ENCODE peak calls at places on chromosome 22, in six cellular contexts. One of them, this sample, is unnamed.

GRCh38 chr22:49007013-49007653 is 820.5 kb downstream of the BRD1 start:
- DNase-seq in IMR-90: no peak
- DNase-seq in AG04449: no peak
- DNase-seq in keratinocyte: no peak
- DNase-seq in heart right ventricle: no peak
- DNase-seq in foreskin fibroblast: no peak
- DNase-seq in this sample: no peak

GRCh38 chr22:42222140-42222539 is 48.3 kb downstream of the TCF20 start:
- DNase-seq in IMR-90: no peak
- DNase-seq in AG04449: no peak
- DNase-seq in keratinocyte: no peak
- DNase-seq in heart right ventricle: no peak
- DNase-seq in foreskin fibroblast: no peak
- DNase-seq in this sample: no peak

GRCh38 chr22:48439560-48440135 is 1388.0 kb downstream of the BRD1 start:
- DNase-seq in IMR-90: no peak
- DNase-seq in AG04449: no peak
- DNase-seq in keratinocyte: no peak
- DNase-seq in heart right ventricle: no peak
- DNase-seq in foreskin fibroblast: no peak
- DNase-seq in this sample: no peak

GRCh38 chr22:27259390-27259789 is 542.2 kb downstream of the MN1 start:
- DNase-seq in IMR-90: no peak
- DNase-seq in AG04449: no peak
- DNase-seq in keratinocyte: no peak
- DNase-seq in heart right ventricle: no peak
- DNase-seq in foreskin fibroblast: no peak
- DNase-seq in this sample: no peak

GRCh38 chr22:24985824-24986214 is 33.3 kb downstream of the KIAA1671 start:
- DNase-seq in IMR-90: peak; percentile 10
- DNase-seq in AG04449: no peak
- DNase-seq in keratinocyte: peak; percentile 78
- DNase-seq in heart right ventricle: peak; percentile 75
- DNase-seq in foreskin fibroblast: peak; percentile 29
- DNase-seq in this sample: no peak

GRCh38 chr22:50544078-50544745 is 1.5 kb upstream of the KLHDC7B start:
- DNase-seq in IMR-90: peak; percentile 49
- DNase-seq in AG04449: no peak
- DNase-seq in keratinocyte: no peak
- DNase-seq in heart right ventricle: peak; percentile 68
- DNase-seq in foreskin fibroblast: peak; percentile 85
- DNase-seq in this sample: no peak

GRCh38 chr22:32602154-32602553 is 127.5 kb downstream of the FBXO7 start:
- DNase-seq in IMR-90: no peak
- DNase-seq in AG04449: no peak
- DNase-seq in keratinocyte: no peak
- DNase-seq in heart right ventricle: no peak
- DNase-seq in foreskin fibroblast: no peak
- DNase-seq in this sample: no peak

GRCh38 chr22:50267591-50268390 is 2.4 kb downstream of the MAPK11 start:
- DNase-seq in IMR-90: peak; percentile 38
- DNase-seq in AG04449: no peak
- DNase-seq in keratinocyte: no peak
- DNase-seq in heart right ventricle: peak; percentile 61
- DNase-seq in foreskin fibroblast: peak; percentile 84
- DNase-seq in this sample: no peak

GRCh38 chr22:50053861-50054260 is 4.2 kb downstream of the TTLL8 start:
- DNase-seq in IMR-90: no peak
- DNase-seq in AG04449: no peak
- DNase-seq in keratinocyte: no peak
- DNase-seq in heart right ventricle: no peak
- DNase-seq in foreskin fibroblast: no peak
- DNase-seq in this sample: no peak

GRCh38 chr22:47043835-47044721 is 281.6 kb downstream of the TBC1D22A start:
- DNase-seq in IMR-90: peak; percentile 54
- DNase-seq in AG04449: no peak
- DNase-seq in keratinocyte: no peak
- DNase-seq in heart right ventricle: no peak
- DNase-seq in foreskin fibroblast: peak; percentile 39
- DNase-seq in this sample: no peak

GRCh38 chr22:25187469-25187868 is 12.2 kb upstream of the CRYBB3 start:
- DNase-seq in IMR-90: no peak
- DNase-seq in AG04449: no peak
- DNase-seq in keratinocyte: no peak
- DNase-seq in heart right ventricle: no peak
- DNase-seq in foreskin fibroblast: no peak
- DNase-seq in this sample: no peak

GRCh38 chr22:29226246-29226981 is 20.7 kb downstream of the EMID1 start:
- DNase-seq in IMR-90: no peak
- DNase-seq in AG04449: no peak
- DNase-seq in keratinocyte: no peak
- DNase-seq in heart right ventricle: no peak
- DNase-seq in foreskin fibroblast: no peak
- DNase-seq in this sample: no peak

GRCh38 chr22:31958625-31959239 is 14.4 kb downstream of the YWHAH start:
- DNase-seq in IMR-90: no peak
- DNase-seq in AG04449: no peak
- DNase-seq in keratinocyte: no peak
- DNase-seq in heart right ventricle: no peak
- DNase-seq in foreskin fibroblast: no peak
- DNase-seq in this sample: no peak

GRCh38 chr22:20728523-20729190 is 45.3 kb upstream of the SERPIND1 start:
- DNase-seq in IMR-90: no peak
- DNase-seq in AG04449: no peak
- DNase-seq in keratinocyte: no peak
- DNase-seq in heart right ventricle: no peak
- DNase-seq in foreskin fibroblast: no peak
- DNase-seq in this sample: no peak

GRCh38 chr22:27930246-27931060 is 11.4 kb upstream of the PITPNB start:
- DNase-seq in IMR-90: peak; percentile 35
- DNase-seq in AG04449: no peak
- DNase-seq in keratinocyte: peak; percentile 75
- DNase-seq in heart right ventricle: no peak
- DNase-seq in foreskin fibroblast: peak; percentile 44
- DNase-seq in this sample: no peak

GRCh38 chr22:41619979-41620645 is 731 bp downstream of the DESI1 start:
- DNase-seq in IMR-90: no peak
- DNase-seq in AG04449: no peak
- DNase-seq in keratinocyte: no peak
- DNase-seq in heart right ventricle: peak; percentile 20
- DNase-seq in foreskin fibroblast: peak; percentile 52
- DNase-seq in this sample: no peak

GRCh38 chr22:41910050-41910598 is 4.8 kb downstream of the SHISA8 start:
- DNase-seq in IMR-90: no peak
- DNase-seq in AG04449: no peak
- DNase-seq in keratinocyte: no peak
- DNase-seq in heart right ventricle: no peak
- DNase-seq in foreskin fibroblast: peak; percentile 51
- DNase-seq in this sample: no peak

GRCh38 chr22:50563410-50564160 is 866 bp upstream of the SYCE3 start:
- DNase-seq in IMR-90: no peak
- DNase-seq in AG04449: no peak
- DNase-seq in keratinocyte: no peak
- DNase-seq in heart right ventricle: no peak
- DNase-seq in foreskin fibroblast: no peak
- DNase-seq in this sample: no peak

GRCh38 chr22:23387827-23388491 is 192.1 kb downstream of the IGLL1 start:
- DNase-seq in IMR-90: no peak
- DNase-seq in AG04449: no peak
- DNase-seq in keratinocyte: no peak
- DNase-seq in heart right ventricle: no peak
- DNase-seq in foreskin fibroblast: no peak
- DNase-seq in this sample: no peak

GRCh38 chr22:27879923-27880322 is 39.1 kb downstream of the PITPNB start:
- DNase-seq in IMR-90: peak; percentile 54
- DNase-seq in AG04449: no peak
- DNase-seq in keratinocyte: no peak
- DNase-seq in heart right ventricle: no peak
- DNase-seq in foreskin fibroblast: peak; percentile 56
- DNase-seq in this sample: no peak

GRCh38 chr22:31575190-31575589 is 78.9 kb downstream of the SFI1 start:
- DNase-seq in IMR-90: no peak
- DNase-seq in AG04449: no peak
- DNase-seq in keratinocyte: no peak
- DNase-seq in heart right ventricle: no peak
- DNase-seq in foreskin fibroblast: no peak
- DNase-seq in this sample: no peak

GRCh38 chr22:50531546-50532352 is 1.9 kb upstream of the TYMP start:
- DNase-seq in IMR-90: peak; percentile 41
- DNase-seq in AG04449: no peak
- DNase-seq in keratinocyte: no peak
- DNase-seq in heart right ventricle: peak; percentile 90
- DNase-seq in foreskin fibroblast: peak; percentile 70
- DNase-seq in this sample: no peak

GRCh38 chr22:40193429-40194421 is 16.0 kb downstream of the TNRC6B start:
- DNase-seq in IMR-90: peak; percentile 34
- DNase-seq in AG04449: no peak
- DNase-seq in keratinocyte: no peak
- DNase-seq in heart right ventricle: no peak
- DNase-seq in foreskin fibroblast: peak; percentile 57
- DNase-seq in this sample: no peak
- TF ChIP-seq CTCF in IMR-90: peak; percentile 39
- TF ChIP-seq CTCF in AG04449: peak; percentile 10
- TF ChIP-seq CTCF in keratinocyte: peak; percentile 20
- TF ChIP-seq CTCF in heart right ventricle: peak; percentile 41
- TF ChIP-seq CTCF in foreskin fibroblast: peak; percentile 27
- TF ChIP-seq CTCF in this sample: no peak

GRCh38 chr22:36385491-36386350 is 2.0 kb downstream of the MYH9 start:
- DNase-seq in IMR-90: no peak
- DNase-seq in AG04449: no peak
- DNase-seq in keratinocyte: no peak
- DNase-seq in heart right ventricle: no peak
- DNase-seq in foreskin fibroblast: peak; percentile 77
- DNase-seq in this sample: no peak

GRCh38 chr22:36381513-36382079 is 6.2 kb downstream of the MYH9 start:
- DNase-seq in IMR-90: peak; percentile 7
- DNase-seq in AG04449: no peak
- DNase-seq in keratinocyte: no peak
- DNase-seq in heart right ventricle: no peak
- DNase-seq in foreskin fibroblast: peak; percentile 10
- DNase-seq in this sample: no peak

GRCh38 chr22:36386351-36386899 is 1.3 kb downstream of the MYH9 start:
- DNase-seq in IMR-90: no peak
- DNase-seq in AG04449: no peak
- DNase-seq in keratinocyte: no peak
- DNase-seq in heart right ventricle: no peak
- DNase-seq in foreskin fibroblast: peak; percentile 66
- DNase-seq in this sample: no peak

GRCh38 chr22:36384766-36385400 is 2.9 kb downstream of the MYH9 start:
- DNase-seq in IMR-90: no peak
- DNase-seq in AG04449: no peak
- DNase-seq in keratinocyte: no peak
- DNase-seq in heart right ventricle: no peak
- DNase-seq in foreskin fibroblast: peak; percentile 53
- DNase-seq in this sample: no peak

DNA sequence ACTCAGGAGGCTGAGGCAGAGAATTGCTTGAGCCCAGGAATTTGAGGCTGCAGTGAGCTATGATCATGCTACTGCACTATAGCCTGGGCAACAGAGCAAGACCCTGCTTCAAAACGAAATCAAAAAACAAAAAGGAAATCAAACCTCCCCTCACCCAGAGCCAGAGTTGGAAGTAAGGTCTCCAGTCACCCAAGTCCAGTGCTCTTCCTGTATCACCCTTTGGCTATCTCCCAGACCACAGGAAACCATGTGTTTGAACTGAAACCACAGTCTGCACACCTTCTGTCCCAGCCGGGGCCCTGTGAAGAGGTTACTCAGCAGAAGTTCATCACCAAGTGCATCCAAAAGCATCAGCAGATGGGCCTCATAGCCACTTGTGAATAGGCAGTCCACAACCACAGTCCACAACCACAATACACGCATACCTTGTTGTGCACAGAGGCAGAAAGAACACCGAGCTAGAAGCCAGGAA is 4.6 kb downstream of the MYH9 start:
- DNase-seq in IMR-90: peak; percentile 94
- DNase-seq in AG04449: no peak
- DNase-seq in keratinocyte: no peak
- DNase-seq in heart right ventricle: no peak
- DNase-seq in foreskin fibroblast: peak; percentile 87
- DNase-seq in this sample: peak; percentile 89
- H3K4me3 ChIP-seq in IMR-90: peak overlapping the region; percentile 11
- H3K4me3 ChIP-seq in AG04449: peak overlapping the region; percentile 45
- H3K4me3 ChIP-seq in keratinocyte: peak overlapping the region; percentile 20
- H3K4me3 ChIP-seq in heart right ventricle: no peak overlapping the region
- H3K4me3 ChIP-seq in foreskin fibroblast: peak overlapping the region; percentile 9
- H3K4me3 ChIP-seq in this sample: peak overlapping the region; percentile 7

GRCh38 chr22:46001046-46001425 is 24.1 kb upstream of the WNT7B start:
- DNase-seq in IMR-90: no peak
- DNase-seq in AG04449: no peak
- DNase-seq in keratinocyte: no peak
- DNase-seq in heart right ventricle: no peak
- DNase-seq in foreskin fibroblast: no peak
- DNase-seq in this sample: no peak
- TF ChIP-seq CTCF in IMR-90: peak; percentile 25
- TF ChIP-seq CTCF in AG04449: peak; percentile 3
- TF ChIP-seq CTCF in keratinocyte: no peak
- TF ChIP-seq CTCF in heart right ventricle: no peak
- TF ChIP-seq CTCF in foreskin fibroblast: peak; percentile 4
- TF ChIP-seq CTCF in this sample: no peak

GRCh38 chr22:36497910-36498669 is 8.8 kb downstream of the FOXRED2 start:
- DNase-seq in IMR-90: no peak
- DNase-seq in AG04449: no peak
- DNase-seq in keratinocyte: no peak
- DNase-seq in heart right ventricle: no peak
- DNase-seq in foreskin fibroblast: no peak
- DNase-seq in this sample: no peak

GRCh38 chr22:36493690-36494110 is 12.3 kb upstream of the TXN2 start:
- DNase-seq in IMR-90: no peak
- DNase-seq in AG04449: no peak
- DNase-seq in keratinocyte: no peak
- DNase-seq in heart right ventricle: peak; percentile 48
- DNase-seq in foreskin fibroblast: no peak
- DNase-seq in this sample: peak; percentile 61
- H3K4me3 ChIP-seq in IMR-90: no peak overlapping the region
- H3K4me3 ChIP-seq in AG04449: no peak overlapping the region
- H3K4me3 ChIP-seq in keratinocyte: no peak overlapping the region
- H3K4me3 ChIP-seq in heart right ventricle: no peak overlapping the region
- H3K4me3 ChIP-seq in foreskin fibroblast: no peak overlapping the region
- H3K4me3 ChIP-seq in this sample: no peak overlapping the region

GRCh38 chr22:43706151-43706550 is 106.0 kb downstream of the EFCAB6 start:
- DNase-seq in IMR-90: no peak
- DNase-seq in AG04449: no peak
- DNase-seq in keratinocyte: no peak
- DNase-seq in heart right ventricle: no peak
- DNase-seq in foreskin fibroblast: no peak
- DNase-seq in this sample: no peak
- TF ChIP-seq CTCF in IMR-90: no peak
- TF ChIP-seq CTCF in AG04449: no peak
- TF ChIP-seq CTCF in keratinocyte: no peak
- TF ChIP-seq CTCF in heart right ventricle: no peak
- TF ChIP-seq CTCF in foreskin fibroblast: no peak
- TF ChIP-seq CTCF in this sample: no peak

DNA sequence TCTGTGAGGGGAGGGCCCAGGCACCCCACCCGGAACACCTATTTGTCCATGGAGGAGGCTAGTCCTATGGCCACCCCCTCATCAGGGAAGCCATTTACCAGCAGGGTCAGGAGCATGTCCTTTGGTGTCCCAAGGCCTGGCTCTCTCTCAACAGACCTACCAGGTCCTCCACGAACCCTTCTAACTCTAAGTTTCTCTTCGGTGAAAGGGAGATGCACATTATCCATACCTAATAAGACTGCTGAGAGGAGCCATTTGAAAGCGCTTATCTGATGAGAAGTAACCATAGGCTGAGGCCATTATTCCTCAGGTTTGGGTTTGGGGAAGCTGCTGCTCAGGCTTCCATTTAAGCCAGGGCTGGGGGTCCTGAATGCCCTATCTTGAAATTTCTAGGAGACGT is 9.2 kb upstream of the TOP3B start:
- DNase-seq in IMR-90: no peak
- DNase-seq in AG04449: no peak
- DNase-seq in keratinocyte: no peak
- DNase-seq in heart right ventricle: no peak
- DNase-seq in foreskin fibroblast: no peak
- DNase-seq in this sample: no peak
- H3K4me3 ChIP-seq in IMR-90: no peak overlapping the region
- H3K4me3 ChIP-seq in AG04449: no peak overlapping the region
- H3K4me3 ChIP-seq in keratinocyte: no peak overlapping the region
- H3K4me3 ChIP-seq in heart right ventricle: no peak overlapping the region
- H3K4me3 ChIP-seq in foreskin fibroblast: no peak overlapping the region
- H3K4me3 ChIP-seq in this sample: no peak overlapping the region

This sample was measured in GM12864.